ENCODE peak calls at places on chromosomes 7 and 10, in ten cellular contexts. One of them, this sample, is unnamed.

GRCh38 chr7:44891372-44891771 is 6.0 kb upstream of the PURB start:
- DNase-seq in mesothelial cell of epicardium: no peak
- DNase-seq in substantia nigra: no peak
- DNase-seq in AML-193: no peak
- DNase-seq in NB4: no peak
- DNase-seq in GM13977: no peak
- DNase-seq in NCI-H1105 treated with DMSO at 0.1 percent for 48 hours: no peak
- DNase-seq in right atrium auricular region: no peak
- DNase-seq in CD4-positive, alpha-beta memory T cell: peak; percentile 67
- DNase-seq in SHP77: no peak
- DNase-seq in this sample: no peak

GRCh38 chr10:93086289-93086688 is 12.6 kb downstream of the CYP26A1 start:
- DNase-seq in mesothelial cell of epicardium: no peak
- DNase-seq in substantia nigra: no peak
- DNase-seq in AML-193: no peak
- DNase-seq in NB4: no peak
- DNase-seq in GM13977: no peak
- DNase-seq in NCI-H1105 treated with DMSO at 0.1 percent for 48 hours: no peak
- DNase-seq in right atrium auricular region: no peak
- DNase-seq in CD4-positive, alpha-beta memory T cell: no peak
- DNase-seq in SHP77: no peak
- DNase-seq in this sample: no peak

GRCh38 chr10:21496285-21497176 is 29.0 kb downstream of the SKIDA1 start:
- DNase-seq in mesothelial cell of epicardium: peak; percentile 41
- DNase-seq in substantia nigra: peak; percentile 45
- DNase-seq in AML-193: no peak
- DNase-seq in NB4: peak; percentile 71
- DNase-seq in GM13977: peak; percentile 82
- DNase-seq in NCI-H1105 treated with DMSO at 0.1 percent for 48 hours: peak; percentile 41
- DNase-seq in right atrium auricular region: no peak
- DNase-seq in CD4-positive, alpha-beta memory T cell: peak; percentile 58
- DNase-seq in SHP77: peak; percentile 28
- DNase-seq in this sample: no peak

GRCh38 chr10:69335063-69335587 is 56.8 kb downstream of the HK1 start:
- DNase-seq in mesothelial cell of epicardium: no peak
- DNase-seq in substantia nigra: no peak
- DNase-seq in AML-193: peak; percentile 48
- DNase-seq in NB4: peak; percentile 60
- DNase-seq in GM13977: no peak
- DNase-seq in NCI-H1105 treated with DMSO at 0.1 percent for 48 hours: no peak
- DNase-seq in right atrium auricular region: no peak
- DNase-seq in CD4-positive, alpha-beta memory T cell: peak; percentile 26
- DNase-seq in SHP77: no peak
- DNase-seq in this sample: no peak

GRCh38 chr7:5428470-5429252 is 5.0 kb upstream of the TNRC18 start:
- DNase-seq in mesothelial cell of epicardium: no peak
- DNase-seq in substantia nigra: peak; percentile 31
- DNase-seq in AML-193: peak; percentile 75
- DNase-seq in NB4: peak; percentile 95
- DNase-seq in GM13977: no peak
- DNase-seq in NCI-H1105 treated with DMSO at 0.1 percent for 48 hours: peak; percentile 72
- DNase-seq in right atrium auricular region: peak; percentile 92
- DNase-seq in CD4-positive, alpha-beta memory T cell: no peak
- DNase-seq in SHP77: peak; percentile 74
- DNase-seq in this sample: peak; percentile 90

GRCh38 chr7:30142710-30143109 is 7.9 kb downstream of the MTURN start:
- DNase-seq in mesothelial cell of epicardium: no peak
- DNase-seq in substantia nigra: no peak
- DNase-seq in AML-193: no peak
- DNase-seq in NB4: no peak
- DNase-seq in GM13977: no peak
- DNase-seq in NCI-H1105 treated with DMSO at 0.1 percent for 48 hours: peak; percentile 14
- DNase-seq in right atrium auricular region: peak; percentile 85
- DNase-seq in CD4-positive, alpha-beta memory T cell: no peak
- DNase-seq in SHP77: no peak
- DNase-seq in this sample: peak; percentile 61

GRCh38 chr7:65938336-65938895 is 43.6 kb downstream of the GUSB start:
- DNase-seq in mesothelial cell of epicardium: no peak
- DNase-seq in substantia nigra: no peak
- DNase-seq in AML-193: no peak
- DNase-seq in NB4: no peak
- DNase-seq in GM13977: no peak
- DNase-seq in NCI-H1105 treated with DMSO at 0.1 percent for 48 hours: no peak
- DNase-seq in right atrium auricular region: no peak
- DNase-seq in CD4-positive, alpha-beta memory T cell: no peak
- DNase-seq in SHP77: no peak
- DNase-seq in this sample: peak; percentile 26

GRCh38 chr7:21169667-21170605 is 257.9 kb upstream of the SP4 start:
- DNase-seq in mesothelial cell of epicardium: no peak
- DNase-seq in substantia nigra: no peak
- DNase-seq in AML-193: no peak
- DNase-seq in NB4: no peak
- DNase-seq in GM13977: no peak
- DNase-seq in NCI-H1105 treated with DMSO at 0.1 percent for 48 hours: no peak
- DNase-seq in right atrium auricular region: no peak
- DNase-seq in CD4-positive, alpha-beta memory T cell: no peak
- DNase-seq in SHP77: no peak
- DNase-seq in this sample: no peak

GRCh38 chr10:78465456-78465855 is 431.8 kb downstream of the RPS24 start:
- DNase-seq in mesothelial cell of epicardium: no peak
- DNase-seq in substantia nigra: no peak
- DNase-seq in AML-193: no peak
- DNase-seq in NB4: no peak
- DNase-seq in GM13977: no peak
- DNase-seq in NCI-H1105 treated with DMSO at 0.1 percent for 48 hours: no peak
- DNase-seq in right atrium auricular region: no peak
- DNase-seq in CD4-positive, alpha-beta memory T cell: no peak
- DNase-seq in SHP77: no peak
- DNase-seq in this sample: no peak

GRCh38 chr10:33174674-33175073 is 159.8 kb downstream of the NRP1 start:
- DNase-seq in mesothelial cell of epicardium: no peak
- DNase-seq in substantia nigra: no peak
- DNase-seq in AML-193: no peak
- DNase-seq in NB4: no peak
- DNase-seq in GM13977: no peak
- DNase-seq in NCI-H1105 treated with DMSO at 0.1 percent for 48 hours: no peak
- DNase-seq in right atrium auricular region: no peak
- DNase-seq in CD4-positive, alpha-beta memory T cell: no peak
- DNase-seq in SHP77: no peak
- DNase-seq in this sample: no peak

GRCh38 chr10:132685121-132685891 is 100.6 kb downstream of the NKX6-2 start:
- DNase-seq in mesothelial cell of epicardium: peak; percentile 4
- DNase-seq in substantia nigra: peak; percentile 55
- DNase-seq in AML-193: no peak
- DNase-seq in NB4: peak; percentile 61
- DNase-seq in GM13977: no peak
- DNase-seq in NCI-H1105 treated with DMSO at 0.1 percent for 48 hours: no peak
- DNase-seq in right atrium auricular region: peak; percentile 93
- DNase-seq in CD4-positive, alpha-beta memory T cell: no peak
- DNase-seq in SHP77: peak; percentile 12
- DNase-seq in this sample: peak; percentile 22

GRCh38 chr7:141355057-141355456 is 196.2 kb upstream of the AGK start:
- DNase-seq in mesothelial cell of epicardium: no peak
- DNase-seq in substantia nigra: no peak
- DNase-seq in AML-193: no peak
- DNase-seq in NB4: no peak
- DNase-seq in GM13977: no peak
- DNase-seq in NCI-H1105 treated with DMSO at 0.1 percent for 48 hours: no peak
- DNase-seq in right atrium auricular region: no peak
- DNase-seq in CD4-positive, alpha-beta memory T cell: no peak
- DNase-seq in SHP77: no peak
- DNase-seq in this sample: no peak

GRCh38 chr7:94823952-94824351 is 83.4 kb upstream of the PPP1R9A start:
- DNase-seq in mesothelial cell of epicardium: no peak
- DNase-seq in substantia nigra: no peak
- DNase-seq in AML-193: no peak
- DNase-seq in NB4: no peak
- DNase-seq in GM13977: no peak
- DNase-seq in NCI-H1105 treated with DMSO at 0.1 percent for 48 hours: no peak
- DNase-seq in right atrium auricular region: no peak
- DNase-seq in CD4-positive, alpha-beta memory T cell: no peak
- DNase-seq in SHP77: no peak
- DNase-seq in this sample: peak; percentile 71

GRCh38 chr7:137169282-137169698 is 174.2 kb downstream of the PTN start:
- DNase-seq in mesothelial cell of epicardium: peak; percentile 20
- DNase-seq in substantia nigra: no peak
- DNase-seq in AML-193: no peak
- DNase-seq in NB4: peak; percentile 70
- DNase-seq in GM13977: no peak
- DNase-seq in NCI-H1105 treated with DMSO at 0.1 percent for 48 hours: peak; percentile 99
- DNase-seq in right atrium auricular region: peak; percentile 75
- DNase-seq in CD4-positive, alpha-beta memory T cell: no peak
- DNase-seq in SHP77: peak; percentile 87
- DNase-seq in this sample: peak; percentile 70

GRCh38 chr10:35040761-35041501 is 49.2 kb downstream of the CUL2 start:
- DNase-seq in mesothelial cell of epicardium: no peak
- DNase-seq in substantia nigra: no peak
- DNase-seq in AML-193: no peak
- DNase-seq in NB4: no peak
- DNase-seq in GM13977: no peak
- DNase-seq in NCI-H1105 treated with DMSO at 0.1 percent for 48 hours: no peak
- DNase-seq in right atrium auricular region: no peak
- DNase-seq in CD4-positive, alpha-beta memory T cell: no peak
- DNase-seq in SHP77: no peak
- DNase-seq in this sample: peak; percentile 48

GRCh38 chr10:314871-315270 is 179.6 kb downstream of the ZMYND11 start:
- DNase-seq in mesothelial cell of epicardium: no peak
- DNase-seq in substantia nigra: no peak
- DNase-seq in AML-193: no peak
- DNase-seq in NB4: no peak
- DNase-seq in GM13977: no peak
- DNase-seq in NCI-H1105 treated with DMSO at 0.1 percent for 48 hours: no peak
- DNase-seq in right atrium auricular region: no peak
- DNase-seq in CD4-positive, alpha-beta memory T cell: no peak
- DNase-seq in SHP77: no peak
- DNase-seq in this sample: peak; percentile 56

GRCh38 chr10:104582604-104582951 is 58.5 kb upstream of the SORCS3 start:
- DNase-seq in mesothelial cell of epicardium: no peak
- DNase-seq in substantia nigra: no peak
- DNase-seq in AML-193: no peak
- DNase-seq in NB4: no peak
- DNase-seq in GM13977: no peak
- DNase-seq in NCI-H1105 treated with DMSO at 0.1 percent for 48 hours: peak; percentile 6
- DNase-seq in right atrium auricular region: no peak
- DNase-seq in CD4-positive, alpha-beta memory T cell: no peak
- DNase-seq in SHP77: no peak
- DNase-seq in this sample: no peak

GRCh38 chr7:57868771-57869483 is 418.9 kb downstream of the ZNF716 start:
- DNase-seq in mesothelial cell of epicardium: no peak
- DNase-seq in substantia nigra: no peak
- DNase-seq in AML-193: no peak
- DNase-seq in NB4: no peak
- DNase-seq in GM13977: no peak
- DNase-seq in NCI-H1105 treated with DMSO at 0.1 percent for 48 hours: peak; percentile 59
- DNase-seq in right atrium auricular region: no peak
- DNase-seq in CD4-positive, alpha-beta memory T cell: no peak
- DNase-seq in SHP77: no peak
- DNase-seq in this sample: no peak

GRCh38 chr10:101782811-101783735 is at the start of gene NPM3:
- DNase-seq in mesothelial cell of epicardium: peak; percentile 82
- DNase-seq in substantia nigra: peak; percentile 34
- DNase-seq in AML-193: peak; percentile 65
- DNase-seq in NB4: peak; percentile 91
- DNase-seq in GM13977: peak; percentile 92
- DNase-seq in NCI-H1105 treated with DMSO at 0.1 percent for 48 hours: peak; percentile 66
- DNase-seq in right atrium auricular region: peak; percentile 87
- DNase-seq in CD4-positive, alpha-beta memory T cell: peak; percentile 73
- DNase-seq in SHP77: peak; percentile 86
- DNase-seq in this sample: peak; percentile 59

GRCh38 chr7:36002900-36003299 is 150.2 kb upstream of the EEPD1 start:
- DNase-seq in mesothelial cell of epicardium: no peak
- DNase-seq in substantia nigra: no peak
- DNase-seq in AML-193: no peak
- DNase-seq in NB4: no peak
- DNase-seq in GM13977: no peak
- DNase-seq in NCI-H1105 treated with DMSO at 0.1 percent for 48 hours: no peak
- DNase-seq in right atrium auricular region: no peak
- DNase-seq in CD4-positive, alpha-beta memory T cell: no peak
- DNase-seq in SHP77: no peak
- DNase-seq in this sample: no peak

GRCh38 chr10:125538947-125539649 is 143.9 kb downstream of the TEX36 start:
- DNase-seq in mesothelial cell of epicardium: no peak
- DNase-seq in substantia nigra: no peak
- DNase-seq in AML-193: no peak
- DNase-seq in NB4: no peak
- DNase-seq in GM13977: no peak
- DNase-seq in NCI-H1105 treated with DMSO at 0.1 percent for 48 hours: peak; percentile 90
- DNase-seq in right atrium auricular region: no peak
- DNase-seq in CD4-positive, alpha-beta memory T cell: no peak
- DNase-seq in SHP77: no peak
- DNase-seq in this sample: no peak

GRCh38 chr10:27482984-27483956 is 20.8 kb upstream of the RAB18 start:
- DNase-seq in mesothelial cell of epicardium: no peak
- DNase-seq in substantia nigra: no peak
- DNase-seq in AML-193: no peak
- DNase-seq in NB4: no peak
- DNase-seq in GM13977: no peak
- DNase-seq in NCI-H1105 treated with DMSO at 0.1 percent for 48 hours: no peak
- DNase-seq in right atrium auricular region: no peak
- DNase-seq in CD4-positive, alpha-beta memory T cell: no peak
- DNase-seq in SHP77: no peak
- DNase-seq in this sample: peak; percentile 41

GRCh38 chr10:124176309-124177179 is 83.1 kb upstream of the CHST15 start:
- DNase-seq in mesothelial cell of epicardium: no peak
- DNase-seq in substantia nigra: no peak
- DNase-seq in AML-193: no peak
- DNase-seq in NB4: no peak
- DNase-seq in GM13977: no peak
- DNase-seq in NCI-H1105 treated with DMSO at 0.1 percent for 48 hours: no peak
- DNase-seq in right atrium auricular region: peak; percentile 52
- DNase-seq in CD4-positive, alpha-beta memory T cell: no peak
- DNase-seq in SHP77: no peak
- DNase-seq in this sample: peak; percentile 15

GRCh38 chr10:103901299-103901698 is 16.7 kb downstream of the STN1 start:
- DNase-seq in mesothelial cell of epicardium: no peak
- DNase-seq in substantia nigra: no peak
- DNase-seq in AML-193: no peak
- DNase-seq in NB4: no peak
- DNase-seq in GM13977: no peak
- DNase-seq in NCI-H1105 treated with DMSO at 0.1 percent for 48 hours: no peak
- DNase-seq in right atrium auricular region: no peak
- DNase-seq in CD4-positive, alpha-beta memory T cell: no peak
- DNase-seq in SHP77: no peak
- DNase-seq in this sample: no peak

GRCh38 chr7:28904539-28905143 is 53.5 kb downstream of the TRIL start:
- DNase-seq in mesothelial cell of epicardium: no peak
- DNase-seq in substantia nigra: no peak
- DNase-seq in AML-193: no peak
- DNase-seq in NB4: no peak
- DNase-seq in GM13977: no peak
- DNase-seq in NCI-H1105 treated with DMSO at 0.1 percent for 48 hours: no peak
- DNase-seq in right atrium auricular region: no peak
- DNase-seq in CD4-positive, alpha-beta memory T cell: no peak
- DNase-seq in SHP77: no peak
- DNase-seq in this sample: no peak

GRCh38 chr7:18659746-18660145 is 164.2 kb downstream of the HDAC9 start:
- DNase-seq in mesothelial cell of epicardium: no peak
- DNase-seq in substantia nigra: no peak
- DNase-seq in AML-193: no peak
- DNase-seq in NB4: no peak
- DNase-seq in GM13977: no peak
- DNase-seq in NCI-H1105 treated with DMSO at 0.1 percent for 48 hours: no peak
- DNase-seq in right atrium auricular region: no peak
- DNase-seq in CD4-positive, alpha-beta memory T cell: no peak
- DNase-seq in SHP77: no peak
- DNase-seq in this sample: no peak

GRCh38 chr10:29257106-29257783 is 31.6 kb upstream of the LYZL1 start:
- DNase-seq in mesothelial cell of epicardium: no peak
- DNase-seq in substantia nigra: no peak
- DNase-seq in AML-193: no peak
- DNase-seq in NB4: peak; percentile 93
- DNase-seq in GM13977: no peak
- DNase-seq in NCI-H1105 treated with DMSO at 0.1 percent for 48 hours: no peak
- DNase-seq in right atrium auricular region: peak; percentile 81
- DNase-seq in CD4-positive, alpha-beta memory T cell: no peak
- DNase-seq in SHP77: no peak
- DNase-seq in this sample: peak; percentile 99

GRCh38 chr7:72405389-72405788 is 6.7 kb downstream of the CALN1 start:
- DNase-seq in mesothelial cell of epicardium: no peak
- DNase-seq in substantia nigra: no peak
- DNase-seq in AML-193: no peak
- DNase-seq in NB4: peak; percentile 84
- DNase-seq in GM13977: no peak
- DNase-seq in NCI-H1105 treated with DMSO at 0.1 percent for 48 hours: no peak
- DNase-seq in right atrium auricular region: no peak
- DNase-seq in CD4-positive, alpha-beta memory T cell: no peak
- DNase-seq in SHP77: no peak
- DNase-seq in this sample: no peak

This sample was measured in amniotic epithelial cell.